ENCODE peak calls at places on chromosomes 2 and 18, in five cellular contexts. U is hepatocyte; P is cardiac muscle cell; J is CD4-positive, alpha-beta memory T cell; S is neuronal stem cell. Y is an unnamed sample.

GRCh38 chr18:8607776-8608682 is 1.2 kb upstream of the RAB12 start:
- DNase-seq in U (no peak), P (peak; percentile 45), J (no peak), S (no peak), Y (no peak)

GRCh38 chr2:190670182-190670946 is 21.5 kb downstream of the NAB1 start:
- DNase-seq in U (no peak), P (no peak), J (peak; percentile 70), S (no peak), Y (no peak)

GRCh38 chr2:202069189-202070050 is 3.6 kb upstream of the KIAA2012 start:
- DNase-seq in U (peak; percentile 85), P (no peak), J (no peak), S (no peak), Y (no peak)

GRCh38 chr2:14712091-14712490 is 79.6 kb downstream of the LRATD1 start:
- DNase-seq in U (no peak), P (no peak), J (no peak), S (no peak), Y (no peak)

GRCh38 chr2:221205103-221205502 is 367.0 kb downstream of the EPHA4 start:
- DNase-seq in U (peak; percentile 31), P (no peak), J (no peak), S (no peak), Y (no peak)

GRCh38 chr2:241659150-241659739 is 21.8 kb downstream of the ATG4B start:
- DNase-seq in U (peak; percentile 74), P (peak; percentile 85), J (peak; percentile 46), S (peak; percentile 39), Y (no peak)

GRCh38 chr2:70828914-70829824 is 6.4 kb downstream of the CD207 start:
- DNase-seq in U (no peak), P (peak; percentile 53), J (no peak), S (no peak), Y (no peak)

GRCh38 chr2:215423928-215424540 is 11.8 kb downstream of the FN1 start:
- DNase-seq in U (no peak), P (peak; percentile 64), J (no peak), S (no peak), Y (no peak)

GRCh38 chr2:232410238-232410900 is 3.7 kb downstream of the ALPG start:
- DNase-seq in U (no peak), P (no peak), J (no peak), S (no peak), Y (no peak)

GRCh38 chr2:85248741-85249524 is 78.9 kb downstream of the TGOLN2 start:
- DNase-seq in U (peak; percentile 68), P (peak; percentile 96), J (no peak), S (no peak), Y (no peak)

GRCh38 chr2:86216577-86217555 is 17.6 kb downstream of the MRPL35 start:
- DNase-seq in U (no peak), P (peak; percentile 40), J (no peak), S (no peak), Y (no peak)

GRCh38 chr2:232236200-232236599 is 142.4 kb upstream of the ALPP start:
- DNase-seq in U (no peak), P (no peak), J (no peak), S (no peak), Y (no peak)

GRCh38 chr2:66432801-66433694 is 1.9 kb upstream of the MEIS1 start:
- DNase-seq in U (peak; percentile 95), P (peak; percentile 98), J (no peak), S (peak; percentile 94), Y (peak; percentile 92)

DNA sequence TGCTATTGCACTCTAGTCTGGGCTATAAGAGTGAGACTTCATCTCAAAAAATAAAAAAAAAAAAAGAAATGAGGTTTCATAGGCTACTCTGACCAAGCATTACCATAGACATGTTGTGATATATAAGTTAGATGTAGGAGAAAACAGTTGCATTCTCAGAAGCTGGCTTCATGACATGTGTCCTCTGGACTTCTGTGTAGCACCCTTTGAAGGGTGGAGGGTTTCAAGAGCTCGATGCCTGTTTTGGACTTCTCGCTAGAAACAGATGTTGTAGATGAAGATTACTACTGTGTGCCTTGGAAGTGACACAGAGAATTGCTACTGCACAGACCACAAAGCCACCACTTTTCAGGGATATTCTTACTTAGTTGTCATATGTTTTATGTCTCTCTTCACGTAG is 91.0 kb downstream of the TMEM247 start:
- DNase-seq in U (no peak), P (no peak), J (no peak), S (no peak), Y (no peak)
- H3K4me3 ChIP-seq in U (no peak overlapping the region), P (no peak overlapping the region), J (no peak overlapping the region), S (no peak overlapping the region), Y (no peak overlapping the region)

GRCh38 chr2:44086639-44087036 is 82.0 kb upstream of the PPM1B start:
- DNase-seq in U (no peak), P (no peak), J (no peak), S (no peak), Y (no peak)
- H3K27ac ChIP-seq in U (no peak overlapping the region), P (no peak overlapping the region), J (no peak overlapping the region), S (no peak overlapping the region), Y (no peak overlapping the region)

GRCh38 chr18:79496237-79496977 is 100.7 kb downstream of the NFATC1 start:
- DNase-seq in U (no peak), P (peak; percentile 39), J (no peak), S (no peak), Y (peak; percentile 68)

GRCh38 chr18:79495591-79496071 is 99.9 kb downstream of the NFATC1 start:
- DNase-seq in U (no peak), P (no peak), J (no peak), S (no peak), Y (peak; percentile 12)

GRCh38 chr18:79494936-79495335 is 99.2 kb downstream of the NFATC1 start:
- DNase-seq in U (no peak), P (no peak), J (no peak), S (no peak), Y (peak; percentile 42)

GRCh38 chr18:79493211-79493800 is 97.6 kb downstream of the NFATC1 start:
- DNase-seq in U (no peak), P (no peak), J (no peak), S (no peak), Y (peak; percentile 70)

GRCh38 chr18:79493801-79494211 is 98.1 kb downstream of the NFATC1 start:
- DNase-seq in U (no peak), P (no peak), J (no peak), S (no peak), Y (peak; percentile 65)
- H3K36me3 ChIP-seq in U (no peaks in the 10 kb centered on the region), P (no peaks in the 10 kb centered on the region), J (peaks cover 31% of the 10 kb centered on the region), S (no peaks in the 10 kb centered on the region), Y (no peaks in the 10 kb centered on the region)

DNA sequence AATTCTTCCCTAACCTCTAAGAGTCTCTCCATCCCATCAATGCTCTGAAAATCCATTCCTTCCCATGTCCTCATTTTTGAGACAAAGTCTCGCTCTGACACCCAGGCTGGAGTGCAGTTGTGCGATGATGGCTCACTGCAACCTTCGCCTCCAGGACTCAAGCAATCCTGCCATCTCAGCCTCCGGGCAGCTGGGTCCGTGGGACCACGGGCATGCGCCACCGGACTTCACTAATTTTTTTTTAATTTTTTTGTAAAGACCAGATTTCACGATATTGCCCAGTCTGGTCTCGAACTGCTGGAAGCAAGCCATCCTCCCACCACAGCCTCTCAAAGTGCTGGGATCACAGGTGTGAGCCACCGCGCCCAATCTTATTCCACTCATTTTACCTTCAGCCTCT is 1.6 kb downstream of the FEZ2 start:
- DNase-seq in U (no peak), P (no peak), J (no peak), S (no peak), Y (no peak)
- H3K4me3 ChIP-seq in U (no peak overlapping the region), P (no peak overlapping the region), J (no peak overlapping the region), S (peak overlapping the region; percentile 73), Y (no peak overlapping the region)

DNA sequence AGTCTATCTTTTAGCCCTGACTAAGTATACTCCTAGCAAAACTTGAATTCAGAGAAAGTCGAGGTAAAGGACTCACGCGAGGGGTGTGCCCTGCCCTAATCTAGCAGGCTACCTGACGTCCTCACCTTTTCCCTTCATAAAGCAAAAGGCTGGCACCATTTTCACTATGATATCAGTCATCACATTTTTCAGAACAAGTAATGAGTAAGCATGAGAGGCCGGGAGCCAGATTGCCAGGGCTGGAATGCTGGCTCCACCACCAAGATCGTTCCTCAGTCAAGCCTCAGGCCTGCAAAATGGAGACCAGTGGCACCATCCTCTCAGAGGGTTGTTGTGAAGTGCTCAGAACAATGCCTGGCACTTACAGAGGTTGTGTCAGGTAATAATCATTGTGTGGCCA is 18.7 kb upstream of the NCKAP5 start:
- DNase-seq in U (no peak), P (no peak), J (no peak), S (no peak), Y (no peak)
- H3K27ac ChIP-seq in U (no peak overlapping the region), P (no peak overlapping the region), J (no peak overlapping the region), S (no peak overlapping the region), Y (no peak overlapping the region)

DNA sequence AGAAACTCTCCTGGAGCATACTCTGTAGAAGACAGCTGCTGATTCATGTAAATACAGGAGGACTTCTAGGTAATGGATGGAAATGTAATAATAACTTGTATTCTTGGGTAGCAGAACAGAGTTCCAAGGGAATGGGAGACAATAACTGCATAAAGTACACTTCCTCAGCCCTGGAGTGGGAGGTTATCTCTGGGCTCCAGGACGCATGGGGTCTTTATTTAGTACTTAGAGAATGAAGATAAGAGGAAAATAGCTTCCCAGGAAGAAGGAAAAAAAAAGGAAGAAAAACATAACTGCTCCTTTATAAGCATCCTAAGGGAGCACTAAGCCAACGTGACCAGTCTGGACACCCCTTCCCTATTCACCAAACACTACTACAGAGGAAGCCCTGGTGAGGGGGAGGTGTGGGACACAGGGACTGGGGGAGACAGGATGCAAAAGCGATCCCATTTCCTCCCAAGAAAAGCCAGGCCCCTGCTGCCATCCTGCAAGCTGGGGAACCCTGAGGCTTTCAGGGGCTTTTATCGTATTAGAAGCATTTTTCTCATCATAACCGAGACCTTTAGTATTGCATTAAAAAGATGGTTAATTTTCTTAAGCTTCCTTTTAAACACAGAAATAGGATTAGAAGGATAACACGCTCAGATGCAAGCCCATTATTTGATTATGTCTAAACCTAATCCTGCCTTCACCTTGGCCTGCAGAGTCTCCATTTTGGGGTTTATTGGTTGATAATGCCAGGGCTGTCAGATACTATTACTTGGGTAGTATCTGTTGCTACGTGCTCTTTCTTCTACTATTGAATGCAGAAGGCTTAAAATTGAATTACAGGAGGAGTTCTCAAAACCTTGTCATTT is 78.5 kb downstream of the KLF7 start:
- DNase-seq in U (no peak), P (no peak), J (no peak), S (no peak), Y (no peak)
- H3K36me3 ChIP-seq in U (peaks cover 5% of the 10 kb centered on the region), P (no peaks in the 10 kb centered on the region), J (no peaks in the 10 kb centered on the region), S (peaks cover 86% of the 10 kb centered on the region), Y (peaks cover 2% of the 10 kb centered on the region)

DNA sequence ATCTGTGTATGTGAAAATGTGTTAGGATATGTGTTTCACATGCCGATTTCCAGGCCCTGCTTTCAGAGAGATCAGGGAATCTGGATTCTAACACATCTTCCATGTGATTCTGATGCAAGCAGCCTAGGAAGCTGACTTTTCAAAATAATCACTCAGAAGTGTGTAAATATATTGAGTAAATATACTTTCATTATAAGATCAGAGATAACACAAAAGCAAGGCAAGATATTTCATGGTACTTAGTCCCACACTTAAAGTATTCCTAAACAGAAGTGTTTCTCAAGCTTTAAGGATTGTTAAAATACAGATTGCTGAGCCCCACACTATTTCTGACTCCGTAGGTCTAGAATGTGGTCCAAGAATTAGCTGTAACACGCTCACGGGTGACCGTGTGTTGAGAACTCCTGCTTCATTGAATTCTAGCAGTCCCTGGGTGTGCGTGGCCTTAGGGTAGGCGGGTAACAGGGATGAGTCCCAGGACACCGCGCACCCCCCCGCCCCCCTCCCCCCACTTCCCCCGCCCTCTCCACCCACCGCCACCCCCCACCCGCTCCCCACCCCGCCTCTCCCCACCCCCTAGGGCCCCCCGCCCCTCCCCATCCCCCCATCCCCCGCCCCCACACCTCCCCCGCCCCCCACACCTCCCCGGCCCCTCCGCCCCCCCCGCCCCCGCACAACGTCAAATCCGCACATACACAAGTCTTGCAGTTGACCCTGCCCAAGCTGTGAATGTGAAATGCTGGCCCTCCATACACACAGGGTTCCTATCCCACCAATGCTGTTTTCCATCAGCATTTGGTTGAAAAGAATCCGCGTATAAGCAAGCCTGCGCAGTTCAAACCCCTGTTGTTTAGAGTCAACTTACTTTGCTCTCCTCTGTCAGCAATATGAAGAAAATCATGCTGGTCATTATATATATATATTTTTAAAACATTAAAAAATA is 94.1 kb upstream of the SLC39A10 start:
- DNase-seq in U (no peak), P (peak; percentile 21), J (no peak), S (no peak), Y (no peak)
- H3K4me3 ChIP-seq in U (no peak overlapping the region), P (no peak overlapping the region), J (peak overlapping the region; percentile 17), S (no peak overlapping the region), Y (no peak overlapping the region)